ENCODE peak calls at places on chromosome 9, in six cellular contexts. Z, R, A, C, U and Q are unnamed samples. For H3K27me3, the result is how much of the 10 kb centered on the place peaks cover.

GRCh38 chr9:113620016-113620376 is 156.5 kb downstream of the RGS3 start:
- DNase-seq in Z (no peak), R (no peak), A (peak), C (no peak), U (no peak), Q (no peak)

GRCh38 chr9:110579763-110580255 is 268 bp upstream of the SVEP1 start:
- DNase-seq in Z (peak), R (no peak), A (peak), C (no peak), U (no peak), Q (no peak)

GRCh38 chr9:84296146-84296843 is 44.3 kb downstream of the SLC28A3 start:
- DNase-seq in Z (peak), R (no peak), A (no peak), C (no peak), U (peak), Q (no peak)

GRCh38 chr9:7094052-7094451 is 336.3 kb downstream of the KDM4C start:
- DNase-seq in Z (no peak), R (no peak), A (no peak), C (no peak), U (peak), Q (no peak)

GRCh38 chr9:21002040-21002439 is 29.4 kb downstream of the HACD4 start:
- DNase-seq in Z (no peak), R (no peak), A (no peak), C (no peak), U (no peak), Q (no peak)

GRCh38 chr9:26510137-26510536 is 382.5 kb downstream of the CAAP1 start:
- DNase-seq in Z (no peak), R (no peak), A (no peak), C (no peak), U (no peak), Q (no peak)

GRCh38 chr9:33320568-33321261 is 30.4 kb downstream of the NFX1 start:
- DNase-seq in Z (peak), R (no peak), A (no peak), C (no peak), U (peak), Q (no peak)

GRCh38 chr9:14633906-14634565 is 59.2 kb downstream of the ZDHHC21 start:
- DNase-seq in Z (no peak), R (peak), A (no peak), C (peak), U (no peak), Q (no peak)

GRCh38 chr9:36858805-36859375 is 175.2 kb downstream of the PAX5 start:
- DNase-seq in Z (no peak), R (no peak), A (no peak), C (no peak), U (no peak), Q (no peak)

GRCh38 chr9:91422832-91423711 is 560 bp downstream of the NFIL3 start:
- DNase-seq in Z (peak), R (peak), A (peak), C (peak), U (peak), Q (peak)

GRCh38 chr9:1938135-1938534 is 77.0 kb upstream of the SMARCA2 start:
- DNase-seq in Z (no peak), R (no peak), A (no peak), C (no peak), U (no peak), Q (no peak)

GRCh38 chr9:111253742-111254437 is 76.1 kb downstream of the OR2K2 start:
- DNase-seq in Z (no peak), R (peak), A (no peak), C (no peak), U (no peak), Q (no peak)

GRCh38 chr9:12798066-12798770 is 23.4 kb downstream of the LURAP1L start:
- DNase-seq in Z (no peak), R (no peak), A (no peak), C (no peak), U (no peak), Q (no peak)

GRCh38 chr9:72119853-72120252 is 29.4 kb upstream of the GDA start:
- DNase-seq in Z (no peak), R (no peak), A (no peak), C (no peak), U (no peak), Q (no peak)

GRCh38 chr9:14057347-14058077 is 256.4 kb downstream of the NFIB start:
- DNase-seq in Z (no peak), R (no peak), A (no peak), C (no peak), U (no peak), Q (no peak)

GRCh38 chr9:31445960-31446359 is 938.5 kb upstream of the ACO1 start:
- DNase-seq in Z (no peak), R (no peak), A (no peak), C (no peak), U (no peak), Q (no peak)

GRCh38 chr9:116337015-116337414 is 183.4 kb downstream of the PAPPA start:
- DNase-seq in Z (peak), R (no peak), A (no peak), C (no peak), U (peak), Q (no peak)

GRCh38 chr9:134420974-134421432 is 94.7 kb downstream of the RXRA start:
- DNase-seq in Z (no peak), R (no peak), A (no peak), C (peak), U (no peak), Q (no peak)

GRCh38 chr9:122219856-122220672 is 8.7 kb downstream of the LHX6 start:
- DNase-seq in Z (no peak), R (no peak), A (no peak), C (no peak), U (no peak), Q (no peak)

GRCh38 chr9:88593537-88594185 is 58.7 kb downstream of the NXNL2 start:
- DNase-seq in Z (peak), R (no peak), A (peak), C (no peak), U (peak), Q (no peak)

GRCh38 chr9:128118971-128119665 is 8.4 kb downstream of the PTGES2 start:
- DNase-seq in Z (no peak), R (peak), A (no peak), C (peak), U (no peak), Q (no peak)

GRCh38 chr9:77820293-77820954 is 172.3 kb upstream of the GNA14 start:
- DNase-seq in Z (peak), R (no peak), A (no peak), C (no peak), U (peak), Q (no peak)

GRCh38 chr9:97510797-97511761 is 9.6 kb downstream of the TMOD1 start:
- DNase-seq in Z (peak), R (no peak), A (no peak), C (peak), U (peak), Q (peak)

GRCh38 chr9:121282309-121283071 is 14.5 kb downstream of the GSN start:
- DNase-seq in Z (peak), R (peak), A (peak), C (peak), U (no peak), Q (peak)

GRCh38 chr9:81522721-81523551 is 166.4 kb downstream of the TLE1 start:
- DNase-seq in Z (peak), R (no peak), A (no peak), C (no peak), U (peak), Q (no peak)

GRCh38 chr9:110049699-110050450 is 158.1 kb downstream of the C9orf152 start:
- DNase-seq in Z (peak), R (peak), A (peak), C (peak), U (no peak), Q (no peak)

GRCh38 chr9:133589454-133590227 is 19.5 kb downstream of the FAM163B start:
- DNase-seq in Z (no peak), R (no peak), A (no peak), C (no peak), U (no peak), Q (no peak)

GRCh38 chr9:13279284-13280162 is at the start of gene MPDZ:
- DNase-seq in Z (peak), R (peak), A (peak), C (peak), U (peak), Q (peak)

GRCh38 chr9:132646726-132647125 is 23.1 kb downstream of the DDX31 start:
- DNase-seq in Z (no peak), R (no peak), A (no peak), C (no peak), U (no peak), Q (no peak)

GRCh38 chr9:33250458-33250995 is 10.6 kb downstream of the SPINK4 start:
- DNase-seq in Z (peak), R (no peak), A (no peak), C (no peak), U (peak), Q (no peak)

GRCh38 chr9:133886563-133887501 is 105.3 kb downstream of the VAV2 start:
- DNase-seq in Z (no peak), R (no peak), A (no peak), C (no peak), U (no peak), Q (no peak)

GRCh38 chr9:33785914-33786313 is 9.4 kb upstream of the PRSS3 start:
- DNase-seq in Z (peak), R (no peak), A (no peak), C (no peak), U (no peak), Q (no peak)

GRCh38 chr9:98941946-98942523 is 1.7 kb upstream of the COL15A1 start:
- DNase-seq in Z (no peak), R (no peak), A (no peak), C (no peak), U (no peak), Q (no peak)

GRCh38 chr9:98943682-98944129 is at the start of gene COL15A1:
- DNase-seq in Z (peak), R (no peak), A (peak), C (no peak), U (no peak), Q (no peak)

GRCh38 chr9:98949565-98949964 is 5.9 kb downstream of the COL15A1 start:
- DNase-seq in Z (no peak), R (no peak), A (no peak), C (no peak), U (no peak), Q (no peak)

GRCh38 chr9:98942906-98943681 is 613 bp upstream of the COL15A1 start:
- DNase-seq in Z (no peak), R (no peak), A (no peak), C (no peak), U (no peak), Q (no peak)

GRCh38 chr9:98944130-98945074 is 695 bp downstream of the COL15A1 start:
- DNase-seq in Z (peak), R (peak), A (no peak), C (no peak), U (no peak), Q (no peak)
- H3K4me3 ChIP-seq in Z (peak), R (peak), A (peak), C (peak), U (peak), Q (peak)

DNA sequence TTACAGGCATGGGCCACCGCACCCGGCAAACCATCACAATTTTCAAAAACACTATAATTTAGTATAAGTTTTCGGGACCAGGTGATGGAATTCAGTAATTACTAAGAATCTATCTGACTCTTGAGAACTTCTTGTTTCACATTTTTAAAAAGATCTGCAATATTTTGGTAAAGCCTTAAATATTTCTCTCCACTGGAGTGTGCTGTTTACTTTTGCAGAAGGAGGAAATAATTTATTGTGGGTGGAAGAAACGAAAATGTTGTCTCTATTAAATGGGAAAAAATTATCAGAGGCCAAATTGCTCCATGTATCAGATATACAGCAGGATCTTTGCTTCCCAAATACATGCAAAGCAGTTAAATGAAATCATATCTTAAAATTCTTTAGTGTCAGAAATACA is 566.8 kb upstream of the CYLC2 start:
- DNase-seq in Z (no peak), R (no peak), A (no peak), C (no peak), U (no peak), Q (no peak)
- TF ChIP-seq CTCF in Z (no peak), R (no peak), A (peak), C (no peak), U (no peak), Q (no peak)

DNA sequence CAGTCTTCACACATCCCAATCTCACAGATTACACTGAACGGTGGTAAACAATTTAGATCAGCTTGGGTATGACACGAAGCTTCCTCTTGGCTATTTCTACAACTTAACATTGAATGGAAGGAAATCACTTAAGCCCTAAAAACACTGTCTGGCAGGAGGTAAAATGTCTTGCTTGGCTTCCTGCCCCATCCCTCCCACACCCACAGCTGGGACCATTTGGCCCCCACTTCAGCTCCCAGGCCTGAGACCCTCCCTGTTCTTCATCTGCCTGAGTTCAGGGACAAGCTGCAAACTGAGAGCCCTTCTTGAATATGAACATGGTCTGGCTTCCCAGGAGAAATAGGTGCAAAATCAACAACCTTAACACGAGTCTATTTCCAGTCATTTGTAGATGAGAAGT is 3.4 kb upstream of the COL15A1 start:
- DNase-seq in Z (no peak), R (no peak), A (peak), C (no peak), U (no peak), Q (no peak)
- H3K27me3 ChIP-seq in Z (under half), R (under half), A (under half), C (under half), U (under half), Q (under half)

GRCh38 chr9:130265431-130266235 is at the start of gene HMCN2:
- DNase-seq in Z (peak), R (no peak), A (peak), C (peak), U (no peak), Q (no peak)
- H3K4me3 ChIP-seq in Z (no peak), R (peak), A (peak), C (peak), U (no peak), Q (peak)

DNA sequence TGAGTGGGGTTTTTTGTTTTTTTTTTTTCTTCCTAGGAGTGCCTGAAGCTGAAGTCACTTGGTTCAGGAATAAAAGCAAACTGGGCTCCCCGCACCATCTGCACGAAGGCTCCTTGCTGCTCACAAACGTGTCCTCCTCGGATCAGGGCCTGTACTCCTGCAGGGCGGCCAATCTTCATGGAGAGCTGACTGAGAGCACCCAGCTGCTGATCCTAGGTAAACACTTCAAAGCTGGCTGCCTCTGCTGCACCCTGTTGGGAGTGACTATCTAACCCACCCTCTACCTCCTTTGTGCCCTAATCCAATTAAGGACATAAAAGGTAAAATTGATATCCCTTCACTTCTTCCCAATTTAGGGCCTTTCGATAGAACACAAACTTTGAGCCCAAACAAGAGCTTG is 206.8 kb downstream of the SAXO1 start:
- DNase-seq in Z (no peak), R (no peak), A (no peak), C (no peak), U (no peak), Q (no peak)
- TF ChIP-seq CTCF in Z (no peak), R (no peak), A (no peak), C (no peak), U (no peak), Q (no peak)

DNA sequence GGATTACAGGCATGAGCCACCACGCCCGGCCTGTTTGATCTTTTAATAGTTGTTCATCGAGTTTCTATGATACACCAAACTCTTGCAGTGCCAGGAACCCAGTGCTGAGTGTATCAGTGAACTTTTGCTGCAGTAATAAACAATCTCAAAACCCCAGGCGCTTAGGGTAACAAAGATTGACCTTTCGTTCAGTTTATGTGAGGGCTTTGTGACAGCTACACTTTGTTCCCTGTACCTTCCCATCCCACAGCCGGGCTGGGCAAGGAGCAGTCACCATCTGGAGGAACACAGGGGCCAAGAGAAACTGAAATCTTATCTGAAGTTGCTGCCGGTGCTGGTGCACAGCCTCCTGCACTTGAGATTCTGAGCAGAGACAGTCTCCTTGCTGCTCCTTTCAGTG is 17.2 kb upstream of the WNK2 start:
- DNase-seq in Z (no peak), R (no peak), A (no peak), C (no peak), U (no peak), Q (no peak)
- H3K27me3 ChIP-seq in Z (under half), R (under half), A (under half), C (under half), U (under half), Q (under half)

GRCh38 chr9:4397917-4398316 is 92.4 kb upstream of the SLC1A1 start:
- DNase-seq in Z (peak), R (no peak), A (no peak), C (no peak), U (peak), Q (no peak)
- H3K4me3 ChIP-seq in Z (no peak), R (no peak), A (no peak), C (no peak), U (no peak), Q (no peak)

GRCh38 chr9:5610491-5610890 is 18.4 kb upstream of the RIC1 start:
- DNase-seq in Z (no peak), R (no peak), A (no peak), C (no peak), U (no peak), Q (no peak)

GRCh38 chr9:5612187-5612535 is 16.7 kb upstream of the RIC1 start:
- DNase-seq in Z (no peak), R (no peak), A (no peak), C (no peak), U (no peak), Q (no peak)

GRCh38 chr9:5611321-5612186 is 17.4 kb upstream of the RIC1 start:
- DNase-seq in Z (peak), R (no peak), A (no peak), C (no peak), U (no peak), Q (no peak)

GRCh38 chr9:5614192-5614591 is 14.7 kb upstream of the RIC1 start:
- DNase-seq in Z (no peak), R (no peak), A (no peak), C (no peak), U (no peak), Q (no peak)

GRCh38 chr9:5608298-5609254 is 20.3 kb upstream of the RIC1 start:
- DNase-seq in Z (no peak), R (no peak), A (no peak), C (no peak), U (no peak), Q (no peak)
- TF ChIP-seq CTCF in Z (no peak), R (no peak), A (peak), C (no peak), U (no peak), Q (peak)

GRCh38 chr9:126682928-126683697 is 69.4 kb downstream of the LMX1B start:
- DNase-seq in Z (no peak), R (no peak), A (peak), C (no peak), U (no peak), Q (no peak)
- H3K27me3 ChIP-seq in Z (under half), R (half or more), A (under half), C (under half), U (under half), Q (under half)